ENCODE peak calls at places on chromosome 1, in five cellular contexts. M, K, W, S and J are unnamed samples.

GRCh38 chr1:18062180-18062579 is 45.4 kb upstream of the IGSF21 start:
- DNase-seq in K (peak), S (no peak), M (no peak), W (no peak), J (no peak)

GRCh38 chr1:53398585-53399365 is 60.4 kb upstream of the DMRTB1 start:
- DNase-seq in K (no peak), W (no peak), S (no peak), M (no peak), J (no peak)

GRCh38 chr1:996851-997727 is 2.8 kb downstream of the HES4 start:
- DNase-seq in W (no peak), S (no peak), K (no peak), M (no peak), J (no peak)

GRCh38 chr1:67791686-67792475 is 41.4 kb downstream of the GNG12 start:
- DNase-seq in M (peak), K (no peak), S (no peak), W (no peak), J (no peak)

GRCh38 chr1:186375929-186376330 is 292 bp downstream of the ODR4 start:
- DNase-seq in W (no peak), S (no peak), M (no peak), K (no peak), J (no peak)

GRCh38 chr1:93847811-93848288 is 31.2 kb downstream of the DNTTIP2 start:
- DNase-seq in W (peak), K (peak), S (peak), M (peak), J (no peak)

GRCh38 chr1:158199840-158200239 is 19.1 kb downstream of the CD1D start:
- DNase-seq in K (no peak), S (no peak), W (no peak), M (peak), J (no peak)

GRCh38 chr1:212077028-212077427 is 41.5 kb downstream of the DTL start:
- DNase-seq in S (no peak), K (no peak), M (no peak), W (no peak), J (no peak)

GRCh38 chr1:8925406-8925805 is 20.3 kb upstream of the CA6 start:
- DNase-seq in M (no peak), W (no peak), K (no peak), S (no peak), J (no peak)

GRCh38 chr1:18010408-18010807 is 97.2 kb upstream of the IGSF21 start:
- DNase-seq in M (no peak), W (peak), S (no peak), K (no peak), J (no peak)

GRCh38 chr1:241408170-241408569 is 51.2 kb upstream of the RGS7 start:
- DNase-seq in S (no peak), M (no peak), W (peak), K (no peak), J (no peak)

GRCh38 chr1:110638556-110638955 is 32.4 kb upstream of the KCNA2 start:
- DNase-seq in S (no peak), W (no peak), M (no peak), K (no peak), J (no peak)

GRCh38 chr1:162026906-162027305 is 3.2 kb upstream of the OLFML2B start:
- DNase-seq in K (no peak), W (no peak), S (no peak), M (no peak), J (no peak)

GRCh38 chr1:91564888-91565700 is 64.4 kb downstream of the CDC7 start:
- DNase-seq in K (no peak), M (no peak), W (no peak), S (no peak), J (no peak)

GRCh38 chr1:1371354-1371740 is 3.7 kb downstream of the AURKAIP1 start:
- DNase-seq in M (no peak), S (no peak), K (no peak), W (no peak), J (no peak)

GRCh38 chr1:1911390-1912041 is 3.5 kb upstream of the CALML6 start:
- DNase-seq in M (no peak), K (no peak), W (no peak), S (no peak), J (no peak)

GRCh38 chr1:169466259-169467230 is 19.2 kb downstream of the SLC19A2 start:
- DNase-seq in M (peak), K (no peak), W (peak), S (peak), J (no peak)

GRCh38 chr1:16243936-16244649 is 7.1 kb upstream of the CPLANE2 start:
- DNase-seq in K (peak), S (peak), W (peak), M (peak), J (peak)

GRCh38 chr1:63740432-63740831 is 33.4 kb upstream of the ROR1 start:
- DNase-seq in S (no peak), W (no peak), K (no peak), M (no peak), J (no peak)

GRCh38 chr1:7491818-7492173 is 279.3 kb upstream of the VAMP3 start:
- DNase-seq in M (no peak), W (no peak), S (no peak), K (no peak), J (no peak)

GRCh38 chr1:20185834-20186782 is at the start of the genes PLA2G2C and UBXN10:
- DNase-seq in K (peak), M (no peak), S (peak), W (peak), J (no peak)

GRCh38 chr1:154779563-154780189 is 90.4 kb downstream of the KCNN3 start:
- DNase-seq in W (no peak), K (no peak), S (no peak), M (no peak), J (no peak)

GRCh38 chr1:233679030-233679429 is 65.1 kb downstream of the KCNK1 start:
- DNase-seq in K (no peak), W (no peak), S (no peak), M (no peak), J (no peak)

GRCh38 chr1:199042193-199042592 is 403.4 kb downstream of the PTPRC start:
- DNase-seq in K (no peak), S (no peak), M (no peak), W (no peak), J (no peak)

GRCh38 chr1:199040076-199040475 is 401.2 kb downstream of the PTPRC start:
- DNase-seq in W (no peak), S (no peak), K (no peak), M (no peak), J (no peak)

GRCh38 chr1:199044191-199044590 is 405.4 kb downstream of the PTPRC start:
- DNase-seq in W (no peak), K (no peak), S (no peak), M (no peak), J (no peak)

GRCh38 chr1:199040499-199040898 is 401.7 kb downstream of the PTPRC start:
- DNase-seq in W (no peak), K (no peak), M (no peak), S (no peak), J (no peak)

DNA sequence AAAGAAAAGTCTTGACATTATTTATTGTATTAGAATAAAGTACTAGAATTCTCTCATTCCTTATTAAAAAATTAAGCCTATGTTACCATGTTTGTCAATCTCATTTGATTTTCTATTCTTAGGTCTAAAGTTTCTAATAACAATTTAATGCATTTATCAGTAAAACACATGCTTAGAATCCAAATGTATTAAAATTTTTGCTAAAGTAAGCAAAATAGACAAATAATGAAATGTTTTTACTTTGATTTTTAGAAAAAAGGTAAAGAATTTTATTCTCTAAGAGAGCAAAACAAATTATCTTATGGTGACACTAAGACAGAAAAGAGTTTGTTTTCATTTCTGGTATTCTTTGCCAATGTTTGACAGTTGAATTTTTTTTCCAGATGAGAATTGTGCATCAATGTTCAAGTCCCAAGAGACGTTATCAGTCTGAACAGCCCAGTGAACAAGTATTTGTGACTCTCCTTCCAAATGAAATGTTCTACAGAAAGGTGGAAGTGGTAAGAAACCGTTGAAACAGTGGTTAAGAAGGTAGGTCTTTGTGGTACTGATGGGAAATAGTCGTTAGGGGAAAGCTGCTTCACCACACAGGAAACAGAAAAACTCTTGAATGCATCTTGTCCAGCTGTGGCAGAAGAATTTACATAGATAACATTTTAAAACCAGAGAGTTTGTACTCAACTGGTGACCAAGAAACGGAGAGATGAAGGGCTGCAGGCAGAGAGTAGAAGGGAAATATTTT is 402.5 kb downstream of the PTPRC start:
- DNase-seq in W (no peak), M (no peak), K (no peak), S (no peak), J (peak)
- TF ChIP-seq ESRRA in W (no peak), M (no peak), K (no peak), S (no peak), J (no peak)

GRCh38 chr1:150876111-150876434 is 326 bp downstream of the ARNT start:
- DNase-seq in K (no peak), S (peak), M (no peak), W (no peak), J (no peak)
- TF ChIP-seq ESRRA in K (no peak), S (no peak), M (no peak), W (no peak), J (no peak)

GRCh38 chr1:32753532-32754281 is 51.1 kb upstream of the SYNC start:
- DNase-seq in W (peak), K (peak), S (no peak), M (no peak), J (no peak)

GRCh38 chr1:32755810-32756159 is 53.2 kb upstream of the SYNC start:
- DNase-seq in S (no peak), K (no peak), M (no peak), W (peak), J (no peak)

GRCh38 chr1:32757213-32757895 is 54.8 kb upstream of the SYNC start:
- DNase-seq in M (no peak), W (peak), K (no peak), S (no peak), J (no peak)

GRCh38 chr1:32755098-32755809 is 52.7 kb upstream of the SYNC start:
- DNase-seq in K (no peak), M (no peak), S (no peak), W (no peak), J (no peak)

GRCh38 chr1:32754282-32755097 is 51.9 kb upstream of the SYNC start:
- DNase-seq in M (no peak), S (no peak), W (peak), K (peak), J (no peak)
- TF ChIP-seq ESRRA in M (no peak), S (no peak), W (no peak), K (peak), J (no peak)

DNA sequence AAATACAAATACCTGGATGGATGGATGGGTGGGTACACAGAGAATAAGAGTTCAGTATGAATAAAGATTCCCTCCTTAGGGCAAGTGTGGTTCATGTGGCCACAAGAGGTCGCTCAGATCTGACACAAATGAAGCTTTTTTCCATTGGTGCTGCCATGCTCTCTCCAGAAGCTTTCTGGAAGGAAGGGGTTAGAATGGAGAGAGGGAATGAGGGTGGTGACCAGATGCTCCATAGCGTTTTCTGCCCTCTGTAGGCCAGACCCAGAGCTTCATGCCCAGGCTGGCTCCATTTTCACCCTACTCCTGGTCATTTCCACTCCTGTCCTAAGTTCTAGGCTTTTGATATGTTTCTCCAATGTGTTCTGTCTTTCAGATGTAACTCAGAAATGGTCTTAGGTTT is 3.3 kb upstream of the FCRL6 start:
- DNase-seq in S (peak), M (peak), K (peak), W (peak), J (no peak)
- TF ChIP-seq ESRRA in S (no peak), M (no peak), K (no peak), W (no peak), J (no peak)

GRCh38 chr1:59549903-59550302 is 253.0 kb downstream of the FGGY start:
- DNase-seq in S (peak), M (no peak), W (no peak), K (no peak), J (no peak)
- TF ChIP-seq ESRRA in S (no peak), M (no peak), W (no peak), K (no peak), J (no peak)